ENCODE peak calls at places on chromosomes 11 and 22, in four cellular contexts. M is HepG2, V is SK-N-SH, J is K562. O is an unnamed sample.

GRCh38 chr11:74581954-74582547 is 10.3 kb upstream of the POLD3 start:
- DNase-seq in M (no peak), V (no peak), J (peak), O (no peak)

GRCh38 chr11:113577356-113578163 is 102.4 kb upstream of the DRD2 start:
- DNase-seq in M (no peak), V (peak), J (no peak), O (no peak)

GRCh38 chr11:47412152-47412746 is 3.9 kb downstream of the SLC39A13 start:
- DNase-seq in M (no peak), V (peak), J (peak), O (peak)

GRCh38 chr11:12922980-12923507 is 86.1 kb upstream of the RASSF10 start:
- DNase-seq in M (no peak), V (no peak), J (no peak), O (no peak)

GRCh38 chr11:68200639-68201038 is 12.5 kb downstream of the KMT5B start:
- DNase-seq in M (no peak), V (no peak), J (no peak), O (no peak)

GRCh38 chr11:73990727-73991126 is 8.1 kb upstream of the UCP2 start:
- DNase-seq in M (no peak), V (no peak), J (no peak), O (no peak)

GRCh38 chr11:17486666-17487065 is 10.0 kb upstream of the ABCC8 start:
- DNase-seq in M (peak), V (no peak), J (no peak), O (no peak)

GRCh38 chr22:49392841-49393510 is 434.7 kb downstream of the BRD1 start:
- DNase-seq in M (no peak), V (no peak), J (no peak), O (no peak)

GRCh38 chr22:44622147-44622427 is 79.9 kb upstream of the PRR5 start:
- DNase-seq in M (no peak), V (peak), J (peak), O (no peak)

GRCh38 chr22:30028731-30029130 is 51.5 kb upstream of the HORMAD2 start:
- DNase-seq in M (no peak), V (no peak), J (no peak), O (no peak)

GRCh38 chr11:77665240-77665965 is 27.8 kb upstream of the CLNS1A start:
- DNase-seq in M (no peak), V (no peak), J (no peak), O (no peak)

GRCh38 chr11:77656362-77656761 is 18.8 kb upstream of the CLNS1A start:
- DNase-seq in M (peak), V (no peak), J (no peak), O (no peak)

GRCh38 chr11:77658213-77659013 is 20.8 kb upstream of the CLNS1A start:
- DNase-seq in M (no peak), V (no peak), J (peak), O (no peak)

GRCh38 chr11:77661670-77662069 is 24.1 kb upstream of the CLNS1A start:
- DNase-seq in M (no peak), V (no peak), J (no peak), O (no peak)

GRCh38 chr11:77660947-77661346 is 23.4 kb upstream of the CLNS1A start:
- DNase-seq in M (no peak), V (no peak), J (no peak), O (no peak)
- H3K9ac ChIP-seq in M (no peak), V (no peak), J (no peak), O (no peak)

GRCh38 chr11:87368151-87368550 is 330.4 kb downstream of the TMEM135 start:
- DNase-seq in M (no peak), V (no peak), J (no peak), O (no peak)

GRCh38 chr11:87368876-87369480 is 331.2 kb downstream of the TMEM135 start:
- DNase-seq in M (no peak), V (no peak), J (no peak), O (no peak)

GRCh38 chr11:87366346-87366745 is 328.6 kb downstream of the TMEM135 start:
- DNase-seq in M (no peak), V (no peak), J (no peak), O (no peak)

GRCh38 chr11:87369888-87370287 is 332.2 kb downstream of the TMEM135 start:
- DNase-seq in M (no peak), V (no peak), J (no peak), O (no peak)

DNA sequence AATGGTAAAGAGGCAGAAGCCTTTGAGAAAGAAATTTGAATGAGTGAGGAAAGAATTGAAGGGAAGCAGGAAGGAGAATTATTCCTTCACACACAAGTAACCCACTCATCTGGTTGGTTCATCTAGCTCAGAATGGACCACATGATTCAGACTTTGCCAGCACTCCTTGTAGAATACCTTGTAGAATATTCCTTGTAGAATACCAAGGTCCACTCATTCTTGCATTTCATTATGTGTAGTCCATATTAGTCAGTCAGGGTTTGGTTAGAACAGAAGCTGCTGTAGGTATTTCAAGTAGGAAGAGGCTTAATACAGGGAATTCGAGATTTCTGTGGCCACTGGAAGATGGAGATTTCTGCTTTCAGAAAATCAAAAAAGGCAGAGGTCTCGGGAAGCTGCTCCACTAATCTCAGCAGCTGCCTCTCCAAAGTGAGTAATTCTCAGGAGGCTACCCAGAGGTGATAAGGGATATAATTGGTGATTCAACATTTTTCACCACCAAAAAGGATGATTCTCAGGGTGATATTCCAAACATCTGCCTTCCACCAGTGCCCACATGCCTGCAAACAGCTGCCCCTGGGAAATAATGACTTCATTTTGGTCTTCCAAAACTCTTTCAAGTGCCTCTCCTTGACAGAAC is 329.2 kb downstream of the TMEM135 start:
- DNase-seq in M (no peak), V (no peak), J (no peak), O (no peak)
- TF ChIP-seq ELF1 in M (no peak), V (no peak), J (no peak), O (no peak)

GRCh38 chr11:132206993-132207392 is 836.6 kb downstream of the NTM start:
- DNase-seq in M (no peak), V (no peak), J (no peak), O (no peak)
- H3K9ac ChIP-seq in M (no peak), V (no peak), J (no peak), O (no peak)

DNA sequence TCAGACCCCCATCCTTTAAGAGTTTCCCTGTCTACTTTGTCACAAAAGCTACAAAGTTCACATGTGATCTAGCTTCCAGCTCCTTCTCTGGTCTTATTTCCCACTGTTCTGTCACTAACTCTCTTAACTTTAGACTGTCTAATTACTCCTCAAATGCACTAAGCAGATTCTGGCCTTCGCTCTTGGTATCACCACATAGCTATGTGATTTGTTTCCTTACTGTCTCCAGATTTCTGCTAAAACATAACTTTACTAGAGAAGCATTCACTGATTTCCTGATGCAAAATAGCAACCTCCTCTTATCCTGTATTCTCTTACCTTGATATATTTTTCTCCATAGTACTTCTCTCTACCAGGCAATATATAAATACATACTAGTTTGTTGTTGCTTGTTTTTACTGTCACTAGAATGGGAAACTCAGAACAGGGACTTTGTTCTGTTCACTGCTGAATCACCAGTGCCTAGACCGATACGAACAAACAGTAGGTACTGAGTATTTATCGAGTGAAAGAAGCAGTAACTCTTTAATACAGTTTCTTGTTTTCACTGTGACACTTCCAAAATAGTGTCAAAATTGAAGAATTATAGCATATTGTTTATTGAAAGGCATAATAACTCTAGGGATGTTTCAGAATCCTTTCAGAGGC is 205.6 kb downstream of the DDX10 start:
- DNase-seq in M (peak), V (no peak), J (no peak), O (no peak)
- TF ChIP-seq ELF1 in M (no peak), V (no peak), J (no peak), O (no peak)

DNA sequence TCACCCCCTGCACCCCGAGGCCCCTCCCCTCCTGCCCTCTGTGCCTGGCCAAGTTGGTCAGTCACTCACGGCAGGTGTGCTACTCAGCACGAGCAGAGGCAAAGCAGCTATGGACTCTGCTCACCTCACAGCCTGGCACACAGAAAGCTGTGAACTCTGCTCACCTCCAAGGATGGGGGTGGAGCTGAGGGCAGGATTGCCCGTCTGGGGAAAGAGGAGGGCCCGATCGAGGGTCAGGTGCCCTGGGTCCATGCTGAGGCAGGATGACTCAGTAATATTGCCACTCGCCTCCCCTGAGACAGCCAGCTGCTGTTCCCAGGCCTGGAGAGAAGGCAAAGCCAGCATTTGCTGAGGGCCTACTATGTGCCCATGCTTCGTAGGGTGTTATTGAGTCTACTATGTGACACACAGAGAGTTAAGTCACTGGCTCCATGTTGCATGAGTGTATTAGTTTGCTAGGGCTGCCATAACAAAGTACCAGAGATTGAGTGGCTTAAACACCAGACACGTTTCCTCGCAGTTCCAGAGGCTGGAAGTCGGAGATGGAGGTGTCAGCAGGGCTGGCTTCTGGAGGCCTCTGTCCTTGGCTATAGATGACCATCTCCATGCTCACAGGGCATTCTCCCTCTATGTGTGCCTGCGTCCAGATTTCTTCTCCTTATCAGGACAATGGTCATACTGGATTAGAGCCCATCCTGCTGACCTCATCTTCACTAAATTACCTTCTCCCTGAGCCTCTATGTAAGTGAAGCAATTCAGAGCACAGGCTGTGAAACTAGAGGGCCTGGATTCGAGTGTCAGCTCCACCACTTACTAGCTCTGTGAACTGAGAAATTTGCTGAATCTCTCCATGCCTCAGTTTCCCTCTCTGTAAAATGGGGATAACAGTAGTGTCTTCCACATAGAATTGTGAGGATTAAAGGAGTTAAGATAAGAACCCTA is 13.2 kb upstream of the TSKU start:
- DNase-seq in M (peak), V (no peak), J (no peak), O (no peak)
- H3K9ac ChIP-seq in M (peak), V (no peak), J (no peak), O (no peak)

DNA sequence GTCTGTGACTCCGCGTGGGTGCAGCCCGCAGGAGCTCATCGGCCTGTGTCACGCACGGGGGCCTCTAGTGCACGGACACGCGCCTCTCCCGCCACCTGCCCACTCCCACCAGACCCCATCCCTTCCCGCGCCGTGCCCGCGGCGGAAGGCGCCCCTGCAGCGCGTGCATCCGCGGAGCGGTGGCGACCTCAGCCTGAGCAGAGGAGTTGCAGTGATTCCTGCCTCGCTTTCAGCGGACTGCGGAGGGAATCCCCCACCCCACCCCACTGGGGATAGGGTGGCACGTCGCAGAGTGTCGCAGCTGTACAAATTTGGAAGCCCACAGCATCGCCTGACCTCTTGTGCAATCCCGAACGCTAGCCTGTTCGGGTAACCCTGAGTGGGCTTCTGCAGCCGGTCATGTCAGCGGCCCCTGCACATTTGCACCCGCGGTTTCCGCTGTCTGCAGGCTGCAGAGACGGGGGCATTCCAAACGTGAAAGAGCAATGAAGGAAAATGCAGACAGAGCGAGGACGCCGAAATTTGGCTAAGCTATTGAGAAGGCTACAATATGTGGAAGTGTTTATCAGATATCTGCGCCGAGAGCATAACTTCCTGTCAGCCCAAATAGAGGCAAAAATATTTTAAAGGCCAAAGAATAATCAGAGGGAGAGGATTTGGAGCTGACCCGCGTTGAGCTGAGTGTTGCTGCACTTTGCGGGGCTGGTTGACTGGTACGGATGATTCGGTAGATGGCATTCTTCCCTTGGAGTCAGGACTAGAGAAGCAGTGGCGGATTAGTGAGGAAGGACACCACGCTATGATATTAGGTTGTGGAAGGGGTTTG is 619 bp upstream of the ARHGAP20 start:
- DNase-seq in M (no peak), V (peak), J (no peak), O (no peak)
- TF ChIP-seq ELF1 in M (no peak), V (no peak), J (no peak), O (no peak)

GRCh38 chr11:4178813-4179662 is 84.4 kb downstream of the RRM1 start:
- DNase-seq in M (no peak), V (no peak), J (no peak), O (no peak)
- H3K9ac ChIP-seq in M (no peak), V (no peak), J (no peak), O (no peak)

O was measured in HCT116.